ENCODE peak calls at places on chromosomes 6 and 20, in four cellular contexts. M, N, I and X are unnamed samples.

GRCh38 chr20:45052698-45053440 is 48.1 kb downstream of the KCNS1 start:
- DNase-seq in I (no peak), M (no peak), N (peak; percentile 55), X (no peak)

GRCh38 chr20:3307695-3308094 is 68.7 kb upstream of the SLC4A11 start:
- DNase-seq in I (no peak), M (no peak), N (no peak), X (no peak)

GRCh38 chr6:33549196-33549595 is 30.9 kb downstream of the BAK1 start:
- DNase-seq in I (no peak), M (no peak), N (no peak), X (no peak)

GRCh38 chr6:39273394-39273793 is 40.8 kb downstream of the KCNK17 start:
- DNase-seq in M (no peak), N (no peak), I (peak; percentile 17), X (no peak)

GRCh38 chr6:32940656-32941411 is at the start of gene HLA-DMB:
- DNase-seq in M (peak; percentile 53), N (peak; percentile 97), I (no peak), X (peak; percentile 58)

GRCh38 chr6:36963451-36964290 is 9.1 kb downstream of the PI16 start:
- DNase-seq in I (no peak), N (no peak), M (no peak), X (no peak)

GRCh38 chr6:15518057-15518456 is 144.8 kb downstream of the DTNBP1 start:
- DNase-seq in N (no peak), I (no peak), M (no peak), X (no peak)

GRCh38 chr6:140897804-140898573 is 1234.7 kb upstream of the GJE1 start:
- DNase-seq in N (no peak), M (no peak), I (no peak), X (peak; percentile 42)

GRCh38 chr6:140319209-140319608 is 944.8 kb upstream of the CITED2 start:
- DNase-seq in M (no peak), N (no peak), I (no peak), X (no peak)

GRCh38 chr20:16864069-16864468 is 115.9 kb downstream of the OTOR start:
- DNase-seq in M (no peak), N (peak; percentile 8), I (no peak), X (no peak)

GRCh38 chr6:88367248-88367647 is 201.1 kb upstream of the CNR1 start:
- DNase-seq in N (no peak), M (no peak), I (no peak), X (no peak)

GRCh38 chr6:133895573-133896343 is 6.8 kb downstream of the TCF21 start:
- DNase-seq in M (no peak), I (no peak), N (no peak), X (no peak)

GRCh38 chr6:166167801-166168615 is at the start of gene TBXT:
- DNase-seq in I (peak; percentile 60), M (no peak), N (peak; percentile 51), X (no peak)

GRCh38 chr6:40788661-40789111 is 201.5 kb upstream of the LRFN2 start:
- DNase-seq in M (peak; percentile 57), N (no peak), I (no peak), X (no peak)

GRCh38 chr6:145904878-145905277 is 59.3 kb downstream of the SHPRH start:
- DNase-seq in N (no peak), M (no peak), I (no peak), X (no peak)

GRCh38 chr6:53938810-53939209 is 144.0 kb downstream of the LRRC1 start:
- DNase-seq in I (no peak), M (no peak), N (no peak), X (no peak)

GRCh38 chr6:53579338-53579737 is 34.4 kb upstream of the GCLC start:
- DNase-seq in N (no peak), M (no peak), I (no peak), X (no peak)

GRCh38 chr20:1370548-1371110 is 22.2 kb downstream of the FKBP1A start:
- DNase-seq in I (no peak), M (no peak), N (no peak), X (no peak)

GRCh38 chr6:37705239-37706051 is 7.8 kb upstream of the MDGA1 start:
- DNase-seq in I (peak; percentile 67), M (peak; percentile 86), N (peak; percentile 30), X (peak; percentile 87)

GRCh38 chr6:67009818-67010217 is 1302.8 kb upstream of the EYS start:
- DNase-seq in M (no peak), N (no peak), I (peak; percentile 3), X (no peak)

GRCh38 chr6:119323478-119323877 is 26.1 kb downstream of the MAN1A1 start:
- DNase-seq in M (no peak), N (no peak), I (no peak), X (no peak)
- TF ChIP-seq NRF1 in M (no peak), N (no peak), I (no peak), X (no peak)

GRCh38 chr6:129631070-129631469 is 78.9 kb downstream of the ARHGAP18 start:
- DNase-seq in M (no peak), I (no peak), N (no peak), X (no peak)

GRCh38 chr6:129635396-129636164 is 74.4 kb downstream of the ARHGAP18 start:
- DNase-seq in I (no peak), N (no peak), M (no peak), X (no peak)

GRCh38 chr6:129632081-129632758 is 77.8 kb downstream of the ARHGAP18 start:
- DNase-seq in I (no peak), N (no peak), M (no peak), X (no peak)

GRCh38 chr6:129634411-129635230 is 75.4 kb downstream of the ARHGAP18 start:
- DNase-seq in M (no peak), I (no peak), N (no peak), X (no peak)

DNA sequence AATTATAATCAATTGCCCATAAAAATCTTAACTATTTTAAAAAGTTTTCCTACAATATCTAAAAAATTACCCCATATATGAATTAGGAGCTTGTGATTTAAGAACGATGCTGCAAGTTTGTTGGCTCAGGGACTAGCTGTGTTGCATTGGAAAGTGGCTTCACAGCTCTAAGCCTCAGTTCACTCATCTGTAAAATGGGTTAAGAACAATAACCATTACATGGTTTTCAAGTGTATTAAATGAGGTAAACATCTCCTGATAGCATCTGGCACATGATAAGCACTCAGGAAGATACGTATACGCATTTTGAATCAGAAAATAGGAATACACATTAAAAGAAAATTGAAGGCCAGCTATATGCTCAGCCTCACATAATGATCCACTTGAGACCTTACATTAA is 76.4 kb downstream of the ARHGAP18 start:
- DNase-seq in M (no peak), I (no peak), N (no peak), X (no peak)
- TF ChIP-seq CTCF in M (no peak), I (no peak), N (no peak), X (no peak)

DNA sequence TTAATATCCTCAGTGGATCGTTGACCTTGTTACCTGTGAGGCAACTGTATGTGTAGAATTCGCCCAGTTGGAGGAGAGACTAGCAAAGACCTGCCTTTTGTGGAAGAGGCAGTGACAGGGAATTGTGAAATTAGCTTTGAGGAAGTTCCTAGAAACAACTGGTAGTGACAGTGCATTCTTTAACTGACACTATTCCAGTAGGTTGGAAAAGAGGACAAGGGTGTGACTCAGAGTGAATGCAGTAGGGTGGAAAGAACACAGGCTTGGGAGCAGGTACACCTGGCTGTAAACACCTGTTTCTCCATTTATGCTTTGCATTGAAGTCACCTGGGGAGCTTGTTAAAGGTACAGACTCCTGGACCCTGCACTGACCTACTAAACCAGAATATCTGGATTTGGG is 295.7 kb downstream of the PHACTR1 start:
- DNase-seq in M (no peak), I (no peak), N (no peak), X (no peak)
- TF ChIP-seq NRF1 in M (no peak), I (no peak), N (no peak), X (no peak)

GRCh38 chr6:10248378-10248843 is 166.5 kb downstream of the TFAP2A start:
- DNase-seq in M (no peak), N (no peak), I (no peak), X (no peak)
- TF ChIP-seq CTCF in M (no peak), N (no peak), I (peak; percentile 32), X (no peak)

DNA sequence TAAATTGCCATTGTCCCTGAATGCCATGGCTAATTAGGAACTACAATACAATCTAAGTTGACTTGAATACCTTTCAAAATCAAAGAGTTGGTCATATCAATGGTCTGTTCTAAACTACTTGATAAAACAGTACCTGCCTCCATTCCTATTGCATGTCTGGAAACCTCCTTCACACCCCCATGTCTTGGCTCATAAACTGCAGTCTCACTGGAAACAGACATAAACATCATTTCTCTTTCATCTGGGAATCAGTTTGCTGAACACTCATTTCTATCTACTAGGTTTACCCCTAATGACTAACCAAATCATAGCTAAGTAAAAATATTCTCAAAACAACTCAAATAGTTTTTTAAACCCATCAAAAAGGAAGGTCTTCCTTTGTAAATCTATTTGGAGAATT is 157.0 kb downstream of the PTPRK start:
- DNase-seq in M (no peak), I (no peak), N (no peak), X (no peak)
- TF ChIP-seq NRF1 in M (no peak), I (no peak), N (no peak), X (no peak)

GRCh38 chr20:9467995-9468394 is 46.4 kb upstream of the LAMP5 start:
- DNase-seq in I (no peak), N (no peak), M (peak; percentile 44), X (peak; percentile 8)
- TF ChIP-seq CTCF in I (peak; percentile 80), N (peak; percentile 37), M (peak; percentile 76), X (peak; percentile 33)

DNA sequence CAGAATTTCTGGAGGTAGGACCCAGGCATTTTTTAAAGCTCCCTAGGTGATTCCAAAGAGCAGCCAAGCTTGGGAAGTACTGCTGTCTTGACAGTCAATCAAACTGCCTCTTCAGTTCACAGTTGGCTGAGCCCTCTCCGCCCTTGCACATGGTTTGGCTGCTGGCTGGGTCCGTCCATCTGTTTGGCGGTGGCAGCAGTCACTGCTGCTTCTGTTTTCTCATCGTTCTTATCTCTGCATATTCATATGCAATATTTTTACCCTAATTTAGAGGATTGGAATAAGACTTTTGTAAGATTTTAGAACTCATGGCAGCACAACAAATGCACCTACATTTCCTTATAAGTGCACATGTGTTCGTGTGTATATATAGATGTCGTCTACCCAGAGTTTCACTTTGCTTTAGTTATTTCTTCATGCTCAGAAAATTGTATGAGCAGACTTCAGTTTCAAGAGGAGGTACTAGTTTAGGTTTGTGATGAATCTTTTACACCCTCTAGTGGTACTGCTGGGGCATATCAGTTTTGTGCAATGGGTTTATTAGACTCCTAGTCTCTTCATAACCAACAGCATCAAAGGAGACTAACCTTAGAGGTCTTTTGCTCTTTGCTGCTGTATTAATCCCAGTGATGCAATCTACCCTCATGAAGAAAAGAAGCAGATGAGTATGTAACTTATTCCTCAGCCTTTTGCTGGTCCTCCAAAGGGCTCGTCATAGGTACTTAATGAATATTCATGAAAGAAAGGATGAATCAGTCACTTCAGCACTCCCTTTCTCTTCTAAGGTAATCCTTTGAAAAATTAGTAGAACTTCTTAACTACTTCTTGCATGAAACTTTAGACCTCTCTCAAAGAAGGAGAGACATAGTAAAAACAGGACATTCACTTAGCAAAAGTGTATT is 44.3 kb downstream of the KHDC1L start:
- DNase-seq in M (peak; percentile 56), N (peak; percentile 53), I (no peak), X (peak; percentile 55)
- TF ChIP-seq NRF1 in M (no peak), N (no peak), I (no peak), X (no peak)

DNA sequence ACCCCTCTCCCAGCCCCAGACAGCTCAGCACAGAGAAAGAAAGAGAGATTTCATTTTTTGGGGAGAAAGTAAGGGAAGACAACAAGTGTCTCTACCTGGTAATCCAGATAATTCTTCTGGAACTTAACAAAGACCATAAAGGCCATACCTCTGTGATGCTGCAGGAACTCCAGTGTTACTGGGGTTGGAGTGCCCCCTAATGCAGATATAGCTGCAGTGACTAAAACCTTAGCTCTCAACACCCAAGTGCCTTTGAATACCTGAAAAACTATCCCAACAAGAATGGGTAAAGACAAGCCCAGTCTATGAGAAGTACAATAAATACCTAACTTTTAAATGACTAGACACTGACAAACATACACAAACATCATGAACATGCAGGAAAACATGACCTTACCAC is 365.3 kb upstream of the PTCHD4 start:
- DNase-seq in M (no peak), I (peak; percentile 5), N (no peak), X (no peak)
- TF ChIP-seq CTCF in M (peak; percentile 53), I (no peak), N (peak; percentile 34), X (no peak)